ENCODE peak calls at places on chromosomes 16 and 17, in seven cellular contexts. E is activated T-helper 2 cell treated with anti-CD3 and anti-CD28 coated beads, Interferon-gamma antibody, Interleukin-2, Interleukin-4, amounts not matched to agents 10 μg/mL and 5 μg/mL and 100 μg/mL, durations not matched to agents 14 hours and 24 hours and 36 hours; Y is astrocyte of the spinal cord; U is A172; X is KBM-7; F is T-helper 9 cell; I is progenitor cell of endocrine pancreas. G is an unnamed sample.

GRCh38 chr17:67488161-67488560 is 111.1 kb downstream of the PITPNC1 start:
- DNase-seq in I (no peak), Y (no peak), U (no peak), X (no peak), F (no peak), E (no peak), G (no peak)

GRCh38 chr16:67163164-67163902 is 1.2 kb upstream of the HSF4 start:
- DNase-seq in Y (peak), E (peak), F (no peak), U (no peak), I (no peak), X (no peak), G (peak)

GRCh38 chr16:1108299-1109252 is 12.5 kb upstream of the C1QTNF8 start:
- DNase-seq in Y (peak), X (no peak), F (no peak), U (peak), I (no peak), E (no peak), G (peak)

GRCh38 chr16:73572135-73572534 is 524.2 kb upstream of the ZFHX3 start:
- DNase-seq in F (no peak), I (no peak), Y (no peak), U (peak), X (no peak), E (no peak), G (no peak)

GRCh38 chr17:52154466-52154865 is 4.0 kb downstream of the CA10 start:
- DNase-seq in I (no peak), F (no peak), U (no peak), Y (no peak), E (no peak), X (no peak), G (no peak)

GRCh38 chr17:40373999-40374398 is 9.5 kb upstream of the GJD3 start:
- DNase-seq in I (no peak), U (no peak), E (no peak), X (no peak), F (no peak), Y (no peak), G (no peak)

GRCh38 chr16:87052506-87052905 is 264.7 kb downstream of the C16orf95 start:
- DNase-seq in X (no peak), I (no peak), E (no peak), F (no peak), U (no peak), Y (no peak), G (no peak)

GRCh38 chr17:14373587-14374259 is 72.8 kb downstream of the HS3ST3B1 start:
- DNase-seq in Y (no peak), E (no peak), X (no peak), U (peak), I (no peak), F (no peak), G (no peak)

GRCh38 chr17:59652119-59652518 is 32.4 kb downstream of the CLTC start:
- DNase-seq in U (peak), Y (peak), F (no peak), E (no peak), X (no peak), I (no peak), G (no peak)

GRCh38 chr16:5461574-5461973 is 364.0 kb upstream of the EEF2KMT start:
- DNase-seq in F (no peak), U (no peak), Y (no peak), X (no peak), E (no peak), I (no peak), G (no peak)

GRCh38 chr17:64148017-64148631 is 18.2 kb upstream of the ERN1 start:
- DNase-seq in I (no peak), X (peak), F (no peak), E (no peak), Y (peak), U (no peak), G (peak)

GRCh38 chr17:11251561-11252107 is 10.6 kb downstream of the SHISA6 start:
- DNase-seq in I (no peak), X (no peak), F (no peak), U (no peak), Y (no peak), E (no peak), G (no peak)

GRCh38 chr17:15106540-15106939 is 158.6 kb downstream of the PMP22 start:
- DNase-seq in U (peak), E (no peak), X (no peak), F (no peak), Y (no peak), I (no peak), G (no peak)

GRCh38 chr16:70778901-70779309 is 22.1 kb downstream of the VAC14 start:
- DNase-seq in F (no peak), E (no peak), Y (peak), I (no peak), U (peak), X (peak), G (peak)

GRCh38 chr16:81902025-81902424 is 109.2 kb downstream of the SDR42E1 start:
- DNase-seq in F (no peak), X (no peak), U (no peak), Y (peak), E (no peak), I (no peak), G (no peak)

GRCh38 chr17:49381033-49381432 is 19.0 kb upstream of the ZNF652 start:
- DNase-seq in E (no peak), I (no peak), X (no peak), Y (no peak), U (no peak), F (no peak), G (no peak)

GRCh38 chr17:42682400-42683384 is at the start of gene CNTNAP1:
- DNase-seq in I (no peak), U (peak), X (peak), E (no peak), Y (peak), F (no peak), G (peak)

GRCh38 chr17:81553616-81554181 is 1.5 kb upstream of the FAAP100 start:
- DNase-seq in X (peak), U (peak), E (no peak), F (no peak), I (no peak), Y (peak), G (peak)

GRCh38 chr17:75652934-75653549 is 13.9 kb downstream of the RECQL5 start:
- DNase-seq in F (no peak), U (peak), I (no peak), X (peak), E (no peak), Y (peak), G (peak)

GRCh38 chr17:65527381-65527780 is 34.1 kb downstream of the AXIN2 start:
- DNase-seq in U (no peak), I (no peak), E (no peak), Y (no peak), F (no peak), X (no peak), G (no peak)

GRCh38 chr17:75899353-75899752 is 2.6 kb upstream of the TRIM65 start:
- DNase-seq in E (no peak), U (no peak), X (no peak), I (no peak), F (no peak), Y (no peak), G (no peak)

GRCh38 chr16:11671271-11671670 is 3.0 kb downstream of the SNN start:
- DNase-seq in U (no peak), Y (no peak), I (no peak), E (no peak), X (no peak), F (no peak), G (no peak)

GRCh38 chr17:19284005-19284959 is 47.1 kb downstream of the EPN2 start:
- DNase-seq in Y (no peak), F (no peak), I (no peak), X (no peak), U (no peak), E (no peak), G (no peak)

GRCh38 chr17:63154586-63155244 is 188.7 kb downstream of the TANC2 start:
- DNase-seq in F (no peak), I (no peak), E (no peak), X (no peak), U (no peak), Y (no peak), G (no peak)

GRCh38 chr17:1907818-1908698 is 78.3 kb downstream of the RPA1 start:
- DNase-seq in E (no peak), F (no peak), Y (peak), X (no peak), U (no peak), I (no peak), G (no peak)

GRCh38 chr17:45132569-45133463 is 501 bp upstream of the PLCD3 start:
- DNase-seq in F (peak), I (peak), X (peak), E (peak), U (peak), Y (peak), G (peak)

GRCh38 chr17:80427366-80428282 is 12.7 kb downstream of the ENDOV start:
- DNase-seq in Y (no peak), I (no peak), F (no peak), X (no peak), U (no peak), E (no peak), G (no peak)

GRCh38 chr17:27459433-27459832 is 3.2 kb downstream of the KSR1 start:
- DNase-seq in I (no peak), X (no peak), F (no peak), Y (no peak), U (no peak), E (no peak), G (no peak)

GRCh38 chr16:29029168-29029994 is 44.5 kb downstream of the LAT start:
- DNase-seq in U (peak), I (no peak), X (peak), E (peak), Y (peak), F (peak), G (peak)

GRCh38 chr17:1645207-1646171 is at the start of gene SCARF1:
- DNase-seq in I (no peak), E (no peak), Y (no peak), U (no peak), X (peak), F (no peak), G (no peak)